ENCODE peak calls at places on chromosome 2, in nine cellular contexts. One of them, this sample, is unnamed.

GRCh38 chr2:119288576-119288975 is 64.9 kb downstream of the STEAP3 start:
- DNase-seq in D341Med: no peak
- DNase-seq in ELR: no peak
- DNase-seq in PC-9: no peak
- DNase-seq in COLO829: no peak
- DNase-seq in astrocyte of the hippocampus: no peak
- DNase-seq in NCI-H510A: no peak
- DNase-seq in activated CD8-positive, alpha-beta memory T cell treated with anti-CD3 and anti-CD28 coated beads for 24 hours: peak
- DNase-seq in AG04450: no peak
- DNase-seq in this sample: no peak

GRCh38 chr2:29182334-29182733 is 67.1 kb downstream of the CLIP4 start:
- DNase-seq in astrocyte of the hippocampus: no peak
- DNase-seq in AG04450: no peak
- DNase-seq in ELR: no peak
- DNase-seq in COLO829: no peak
- DNase-seq in PC-9: no peak
- DNase-seq in activated CD8-positive, alpha-beta memory T cell treated with anti-CD3 and anti-CD28 coated beads for 24 hours: no peak
- DNase-seq in D341Med: no peak
- DNase-seq in NCI-H510A: no peak
- DNase-seq in this sample: no peak

GRCh38 chr2:72996152-72996502 is 75.4 kb downstream of the SFXN5 start:
- DNase-seq in COLO829: no peak
- DNase-seq in AG04450: no peak
- DNase-seq in NCI-H510A: no peak
- DNase-seq in D341Med: peak
- DNase-seq in ELR: no peak
- DNase-seq in PC-9: no peak
- DNase-seq in activated CD8-positive, alpha-beta memory T cell treated with anti-CD3 and anti-CD28 coated beads for 24 hours: no peak
- DNase-seq in astrocyte of the hippocampus: no peak
- DNase-seq in this sample: no peak

GRCh38 chr2:156005999-156006712 is 326.4 kb downstream of the NR4A2 start:
- DNase-seq in D341Med: no peak
- DNase-seq in activated CD8-positive, alpha-beta memory T cell treated with anti-CD3 and anti-CD28 coated beads for 24 hours: no peak
- DNase-seq in ELR: no peak
- DNase-seq in astrocyte of the hippocampus: no peak
- DNase-seq in AG04450: no peak
- DNase-seq in COLO829: no peak
- DNase-seq in PC-9: no peak
- DNase-seq in NCI-H510A: no peak
- DNase-seq in this sample: peak

GRCh38 chr2:237427807-237428506 is 14.0 kb upstream of the COL6A3 start:
- DNase-seq in ELR: no peak
- DNase-seq in astrocyte of the hippocampus: no peak
- DNase-seq in COLO829: no peak
- DNase-seq in AG04450: no peak
- DNase-seq in PC-9: no peak
- DNase-seq in NCI-H510A: no peak
- DNase-seq in D341Med: no peak
- DNase-seq in activated CD8-positive, alpha-beta memory T cell treated with anti-CD3 and anti-CD28 coated beads for 24 hours: peak
- DNase-seq in this sample: no peak

GRCh38 chr2:12107849-12108420 is 361.5 kb downstream of the LPIN1 start:
- DNase-seq in COLO829: no peak
- DNase-seq in D341Med: no peak
- DNase-seq in ELR: no peak
- DNase-seq in PC-9: no peak
- DNase-seq in NCI-H510A: no peak
- DNase-seq in AG04450: no peak
- DNase-seq in activated CD8-positive, alpha-beta memory T cell treated with anti-CD3 and anti-CD28 coated beads for 24 hours: no peak
- DNase-seq in astrocyte of the hippocampus: no peak
- DNase-seq in this sample: no peak

GRCh38 chr2:232588680-232589585 is 38.4 kb downstream of the EIF4E2 start:
- DNase-seq in COLO829: no peak
- DNase-seq in NCI-H510A: no peak
- DNase-seq in D341Med: no peak
- DNase-seq in AG04450: peak
- DNase-seq in astrocyte of the hippocampus: peak
- DNase-seq in ELR: peak
- DNase-seq in activated CD8-positive, alpha-beta memory T cell treated with anti-CD3 and anti-CD28 coated beads for 24 hours: no peak
- DNase-seq in PC-9: peak
- DNase-seq in this sample: no peak

GRCh38 chr2:236945431-236946016 is 140.2 kb upstream of the COPS8 start:
- DNase-seq in astrocyte of the hippocampus: no peak
- DNase-seq in NCI-H510A: no peak
- DNase-seq in PC-9: no peak
- DNase-seq in ELR: no peak
- DNase-seq in activated CD8-positive, alpha-beta memory T cell treated with anti-CD3 and anti-CD28 coated beads for 24 hours: peak
- DNase-seq in AG04450: no peak
- DNase-seq in D341Med: no peak
- DNase-seq in COLO829: no peak
- DNase-seq in this sample: no peak

GRCh38 chr2:225487901-225488416 is 88.4 kb downstream of the NYAP2 start:
- DNase-seq in AG04450: no peak
- DNase-seq in ELR: no peak
- DNase-seq in D341Med: no peak
- DNase-seq in NCI-H510A: no peak
- DNase-seq in PC-9: no peak
- DNase-seq in COLO829: no peak
- DNase-seq in astrocyte of the hippocampus: no peak
- DNase-seq in activated CD8-positive, alpha-beta memory T cell treated with anti-CD3 and anti-CD28 coated beads for 24 hours: no peak
- DNase-seq in this sample: no peak

GRCh38 chr2:173402405-173402974 is 47.8 kb downstream of the CDCA7 start:
- DNase-seq in COLO829: peak
- DNase-seq in D341Med: peak
- DNase-seq in activated CD8-positive, alpha-beta memory T cell treated with anti-CD3 and anti-CD28 coated beads for 24 hours: peak
- DNase-seq in NCI-H510A: peak
- DNase-seq in ELR: peak
- DNase-seq in AG04450: peak
- DNase-seq in astrocyte of the hippocampus: peak
- DNase-seq in PC-9: peak
- DNase-seq in this sample: peak

GRCh38 chr2:39228413-39229209 is 15.2 kb downstream of the CDKL4 start:
- DNase-seq in AG04450: no peak
- DNase-seq in PC-9: no peak
- DNase-seq in NCI-H510A: no peak
- DNase-seq in astrocyte of the hippocampus: peak
- DNase-seq in COLO829: no peak
- DNase-seq in D341Med: no peak
- DNase-seq in ELR: no peak
- DNase-seq in activated CD8-positive, alpha-beta memory T cell treated with anti-CD3 and anti-CD28 coated beads for 24 hours: peak
- DNase-seq in this sample: no peak

GRCh38 chr2:121599963-121600651 is 49.2 kb downstream of the CLASP1 start:
- DNase-seq in ELR: no peak
- DNase-seq in D341Med: no peak
- DNase-seq in NCI-H510A: no peak
- DNase-seq in AG04450: no peak
- DNase-seq in PC-9: no peak
- DNase-seq in astrocyte of the hippocampus: no peak
- DNase-seq in activated CD8-positive, alpha-beta memory T cell treated with anti-CD3 and anti-CD28 coated beads for 24 hours: no peak
- DNase-seq in COLO829: no peak
- DNase-seq in this sample: no peak

GRCh38 chr2:200247494-200247893 is 59.0 kb upstream of the SPATS2L start:
- DNase-seq in astrocyte of the hippocampus: peak
- DNase-seq in AG04450: peak
- DNase-seq in PC-9: no peak
- DNase-seq in COLO829: no peak
- DNase-seq in D341Med: no peak
- DNase-seq in ELR: no peak
- DNase-seq in activated CD8-positive, alpha-beta memory T cell treated with anti-CD3 and anti-CD28 coated beads for 24 hours: no peak
- DNase-seq in NCI-H510A: no peak
- DNase-seq in this sample: no peak

GRCh38 chr2:68687018-68687417 is 43.6 kb downstream of the PROKR1 start:
- DNase-seq in ELR: no peak
- DNase-seq in astrocyte of the hippocampus: no peak
- DNase-seq in COLO829: no peak
- DNase-seq in AG04450: no peak
- DNase-seq in activated CD8-positive, alpha-beta memory T cell treated with anti-CD3 and anti-CD28 coated beads for 24 hours: no peak
- DNase-seq in PC-9: no peak
- DNase-seq in NCI-H510A: no peak
- DNase-seq in D341Med: no peak
- DNase-seq in this sample: no peak

GRCh38 chr2:85995648-85996529 is 107.1 kb upstream of the ST3GAL5 start:
- DNase-seq in ELR: no peak
- DNase-seq in COLO829: no peak
- DNase-seq in activated CD8-positive, alpha-beta memory T cell treated with anti-CD3 and anti-CD28 coated beads for 24 hours: no peak
- DNase-seq in PC-9: no peak
- DNase-seq in AG04450: no peak
- DNase-seq in NCI-H510A: no peak
- DNase-seq in D341Med: no peak
- DNase-seq in astrocyte of the hippocampus: no peak
- DNase-seq in this sample: no peak

GRCh38 chr2:120494446-120494845 is 148.5 kb downstream of the INHBB start:
- DNase-seq in COLO829: no peak
- DNase-seq in astrocyte of the hippocampus: no peak
- DNase-seq in D341Med: no peak
- DNase-seq in ELR: peak
- DNase-seq in NCI-H510A: no peak
- DNase-seq in activated CD8-positive, alpha-beta memory T cell treated with anti-CD3 and anti-CD28 coated beads for 24 hours: no peak
- DNase-seq in PC-9: no peak
- DNase-seq in AG04450: no peak
- DNase-seq in this sample: no peak

GRCh38 chr2:203706403-203706802 is at the start of gene CD28:
- DNase-seq in AG04450: no peak
- DNase-seq in astrocyte of the hippocampus: no peak
- DNase-seq in ELR: no peak
- DNase-seq in activated CD8-positive, alpha-beta memory T cell treated with anti-CD3 and anti-CD28 coated beads for 24 hours: peak
- DNase-seq in COLO829: no peak
- DNase-seq in D341Med: no peak
- DNase-seq in PC-9: no peak
- DNase-seq in NCI-H510A: no peak
- DNase-seq in this sample: no peak

GRCh38 chr2:174965551-174965950 is 39.6 kb downstream of the CHN1 start:
- DNase-seq in ELR: no peak
- DNase-seq in NCI-H510A: no peak
- DNase-seq in D341Med: no peak
- DNase-seq in activated CD8-positive, alpha-beta memory T cell treated with anti-CD3 and anti-CD28 coated beads for 24 hours: no peak
- DNase-seq in PC-9: no peak
- DNase-seq in astrocyte of the hippocampus: no peak
- DNase-seq in AG04450: no peak
- DNase-seq in COLO829: no peak
- DNase-seq in this sample: no peak

GRCh38 chr2:155424518-155424917 is 726.0 kb downstream of the KCNJ3 start:
- DNase-seq in ELR: no peak
- DNase-seq in astrocyte of the hippocampus: no peak
- DNase-seq in NCI-H510A: no peak
- DNase-seq in activated CD8-positive, alpha-beta memory T cell treated with anti-CD3 and anti-CD28 coated beads for 24 hours: no peak
- DNase-seq in D341Med: no peak
- DNase-seq in PC-9: no peak
- DNase-seq in AG04450: no peak
- DNase-seq in COLO829: no peak
- DNase-seq in this sample: no peak

GRCh38 chr2:43225093-43225787 is 1.2 kb downstream of the ZFP36L2 start:
- DNase-seq in AG04450: peak
- DNase-seq in PC-9: peak
- DNase-seq in COLO829: no peak
- DNase-seq in D341Med: peak
- DNase-seq in NCI-H510A: no peak
- DNase-seq in activated CD8-positive, alpha-beta memory T cell treated with anti-CD3 and anti-CD28 coated beads for 24 hours: peak
- DNase-seq in ELR: peak
- DNase-seq in astrocyte of the hippocampus: peak
- DNase-seq in this sample: peak

GRCh38 chr2:235922851-235923250 is 245.3 kb downstream of the GBX2 start:
- DNase-seq in ELR: no peak
- DNase-seq in PC-9: no peak
- DNase-seq in D341Med: no peak
- DNase-seq in COLO829: no peak
- DNase-seq in activated CD8-positive, alpha-beta memory T cell treated with anti-CD3 and anti-CD28 coated beads for 24 hours: no peak
- DNase-seq in astrocyte of the hippocampus: no peak
- DNase-seq in NCI-H510A: no peak
- DNase-seq in AG04450: no peak
- DNase-seq in this sample: no peak

GRCh38 chr2:128354161-128354560 is 35.5 kb upstream of the HS6ST1 start:
- DNase-seq in astrocyte of the hippocampus: no peak
- DNase-seq in AG04450: no peak
- DNase-seq in COLO829: no peak
- DNase-seq in NCI-H510A: no peak
- DNase-seq in activated CD8-positive, alpha-beta memory T cell treated with anti-CD3 and anti-CD28 coated beads for 24 hours: no peak
- DNase-seq in D341Med: no peak
- DNase-seq in PC-9: no peak
- DNase-seq in ELR: no peak
- DNase-seq in this sample: no peak

GRCh38 chr2:126736133-126736874 is 80.3 kb downstream of the GYPC start:
- DNase-seq in D341Med: no peak
- DNase-seq in AG04450: peak
- DNase-seq in activated CD8-positive, alpha-beta memory T cell treated with anti-CD3 and anti-CD28 coated beads for 24 hours: no peak
- DNase-seq in NCI-H510A: no peak
- DNase-seq in astrocyte of the hippocampus: peak
- DNase-seq in COLO829: no peak
- DNase-seq in PC-9: no peak
- DNase-seq in ELR: no peak
- DNase-seq in this sample: no peak

GRCh38 chr2:152743004-152743403 is 24.6 kb downstream of the ARL6IP6 start:
- DNase-seq in activated CD8-positive, alpha-beta memory T cell treated with anti-CD3 and anti-CD28 coated beads for 24 hours: no peak
- DNase-seq in AG04450: no peak
- DNase-seq in PC-9: no peak
- DNase-seq in astrocyte of the hippocampus: peak
- DNase-seq in COLO829: no peak
- DNase-seq in NCI-H510A: no peak
- DNase-seq in ELR: peak
- DNase-seq in D341Med: peak
- DNase-seq in this sample: peak

GRCh38 chr2:197113221-197113831 is 186.8 kb upstream of the PGAP1 start:
- DNase-seq in activated CD8-positive, alpha-beta memory T cell treated with anti-CD3 and anti-CD28 coated beads for 24 hours: no peak
- DNase-seq in astrocyte of the hippocampus: no peak
- DNase-seq in NCI-H510A: no peak
- DNase-seq in COLO829: peak
- DNase-seq in PC-9: no peak
- DNase-seq in ELR: peak
- DNase-seq in AG04450: no peak
- DNase-seq in D341Med: peak
- DNase-seq in this sample: peak

GRCh38 chr2:230889911-230890601 is 25.3 kb downstream of the ITM2C start:
- DNase-seq in astrocyte of the hippocampus: no peak
- DNase-seq in ELR: no peak
- DNase-seq in AG04450: no peak
- DNase-seq in D341Med: no peak
- DNase-seq in activated CD8-positive, alpha-beta memory T cell treated with anti-CD3 and anti-CD28 coated beads for 24 hours: no peak
- DNase-seq in NCI-H510A: no peak
- DNase-seq in PC-9: no peak
- DNase-seq in COLO829: no peak
- DNase-seq in this sample: no peak

GRCh38 chr2:158797963-158798700 is 3.0 kb downstream of the DAPL1 start:
- DNase-seq in AG04450: no peak
- DNase-seq in COLO829: peak
- DNase-seq in ELR: peak
- DNase-seq in NCI-H510A: no peak
- DNase-seq in D341Med: peak
- DNase-seq in PC-9: no peak
- DNase-seq in activated CD8-positive, alpha-beta memory T cell treated with anti-CD3 and anti-CD28 coated beads for 24 hours: no peak
- DNase-seq in astrocyte of the hippocampus: no peak
- DNase-seq in this sample: no peak

GRCh38 chr2:236998758-236999157 is 86.9 kb upstream of the COPS8 start:
- DNase-seq in AG04450: no peak
- DNase-seq in ELR: no peak
- DNase-seq in NCI-H510A: no peak
- DNase-seq in activated CD8-positive, alpha-beta memory T cell treated with anti-CD3 and anti-CD28 coated beads for 24 hours: no peak
- DNase-seq in COLO829: no peak
- DNase-seq in D341Med: no peak
- DNase-seq in astrocyte of the hippocampus: peak
- DNase-seq in PC-9: no peak
- DNase-seq in this sample: no peak

GRCh38 chr2:22683911-22684310 is 701.1 kb upstream of the KLHL29 start:
- DNase-seq in NCI-H510A: no peak
- DNase-seq in PC-9: no peak
- DNase-seq in AG04450: no peak
- DNase-seq in COLO829: peak
- DNase-seq in activated CD8-positive, alpha-beta memory T cell treated with anti-CD3 and anti-CD28 coated beads for 24 hours: no peak
- DNase-seq in astrocyte of the hippocampus: no peak
- DNase-seq in ELR: no peak
- DNase-seq in D341Med: no peak
- DNase-seq in this sample: no peak

GRCh38 chr2:73078457-73079411 is 7.2 kb upstream of the SFXN5 start:
- DNase-seq in activated CD8-positive, alpha-beta memory T cell treated with anti-CD3 and anti-CD28 coated beads for 24 hours: no peak
- DNase-seq in astrocyte of the hippocampus: no peak
- DNase-seq in AG04450: no peak
- DNase-seq in NCI-H510A: no peak
- DNase-seq in COLO829: no peak
- DNase-seq in ELR: no peak
- DNase-seq in PC-9: no peak
- DNase-seq in D341Med: no peak
- DNase-seq in this sample: no peak

GRCh38 chr2:227180286-227180685 is 15.9 kb downstream of the COL4A3 start:
- DNase-seq in NCI-H510A: no peak
- DNase-seq in activated CD8-positive, alpha-beta memory T cell treated with anti-CD3 and anti-CD28 coated beads for 24 hours: no peak
- DNase-seq in ELR: no peak
- DNase-seq in PC-9: no peak
- DNase-seq in D341Med: no peak
- DNase-seq in AG04450: no peak
- DNase-seq in astrocyte of the hippocampus: peak
- DNase-seq in COLO829: no peak
- DNase-seq in this sample: peak